ENCODE peak calls at places on chromosomes 2 and 18, in ten cellular contexts. B is activated T-cell treated with anti-CD3 and anti-CD28 coated beads, Interleukin-2, amount 50 U/mL, for 72 hours; I is NCI-H446; V is T-helper 17 cell; Q is Calu3; S is T47D; X is ELR; L is activated CD4-positive, alpha-beta T cell treated with anti-CD3 and anti-CD28 coated beads, Interleukin-2, amount 50 U/mL, for 48 hours; A is NCI-H2081; H is GM13976. G is an unnamed sample.

GRCh38 chr2:241340621-241341163 is 15.4 kb upstream of the FARP2 start:
- DNase-seq in Q (no peak), X (no peak), I (no peak), L (no peak), A (no peak), S (no peak), B (no peak), V (no peak), H (no peak), G (no peak)

GRCh38 chr2:191030521-191031154 is 16.7 kb upstream of the STAT1 start:
- DNase-seq in I (peak; percentile 67), H (peak; percentile 43), X (peak; percentile 69), B (peak; percentile 45), L (no peak), Q (peak; percentile 43), V (no peak), S (peak; percentile 53), A (peak; percentile 70), G (no peak)

GRCh38 chr18:72530622-72531021 is 13.5 kb downstream of the CBLN2 start:
- DNase-seq in Q (no peak), V (no peak), L (no peak), S (no peak), X (no peak), B (no peak), H (no peak), I (no peak), A (no peak), G (no peak)

GRCh38 chr18:22052405-22053105 is 116.8 kb upstream of the GATA6 start:
- DNase-seq in Q (no peak), H (no peak), S (no peak), X (no peak), L (no peak), I (no peak), B (no peak), V (no peak), A (no peak), G (no peak)

GRCh38 chr2:146666336-146666735 is 1178.5 kb upstream of the ACVR2A start:
- DNase-seq in X (peak; percentile 48), Q (no peak), I (no peak), B (no peak), H (no peak), A (no peak), V (no peak), L (no peak), S (no peak), G (no peak)

GRCh38 chr2:213104089-213104902 is 47.1 kb downstream of the IKZF2 start:
- DNase-seq in A (no peak), H (no peak), Q (peak; percentile 16), L (no peak), I (peak; percentile 5), V (no peak), X (no peak), S (no peak), B (no peak), G (no peak)

GRCh38 chr2:199685669-199686068 is 165.3 kb downstream of the FTCDNL1 start:
- DNase-seq in I (no peak), B (no peak), Q (no peak), A (no peak), L (no peak), S (no peak), H (no peak), V (no peak), X (no peak), G (no peak)

GRCh38 chr18:903703-904102 is 968 bp upstream of the ADCYAP1 start:
- DNase-seq in S (peak; percentile 72), X (peak; percentile 47), B (peak; percentile 57), V (no peak), A (no peak), L (peak; percentile 54), H (peak; percentile 48), I (peak; percentile 38), Q (peak; percentile 50), G (no peak)

GRCh38 chr2:20638646-20639430 is 12.1 kb downstream of the HS1BP3 start:
- DNase-seq in I (no peak), A (no peak), Q (no peak), L (no peak), V (no peak), X (no peak), H (no peak), B (no peak), S (no peak), G (no peak)

GRCh38 chr2:219603784-219604183 is 6.1 kb downstream of the STK11IP start:
- DNase-seq in B (no peak), I (no peak), H (no peak), Q (no peak), L (no peak), V (no peak), X (no peak), A (no peak), S (no peak), G (no peak)

GRCh38 chr2:56624181-56624580 is 440.4 kb downstream of the CCDC85A start:
- DNase-seq in A (no peak), I (no peak), X (peak; percentile 43), Q (no peak), H (no peak), V (no peak), L (no peak), B (no peak), S (no peak), G (no peak)

GRCh38 chr2:69514406-69514805 is 77.2 kb upstream of the NFU1 start:
- DNase-seq in B (no peak), L (no peak), Q (no peak), I (no peak), A (no peak), X (peak; percentile 43), S (no peak), V (no peak), H (no peak), G (no peak)

GRCh38 chr2:7567646-7568045 is 650.4 kb downstream of the RNF144A start:
- DNase-seq in S (peak; percentile 4), V (no peak), Q (no peak), A (no peak), X (no peak), I (no peak), L (peak; percentile 62), H (peak; percentile 16), B (peak; percentile 83), G (no peak)

GRCh38 chr2:121359937-121360565 is 75.0 kb upstream of the TFCP2L1 start:
- DNase-seq in A (no peak), B (no peak), I (no peak), L (no peak), X (peak; percentile 63), Q (no peak), S (no peak), V (no peak), H (no peak), G (no peak)

GRCh38 chr2:229164545-229165249 is 106.4 kb downstream of the PID1 start:
- DNase-seq in I (no peak), B (no peak), H (no peak), S (no peak), Q (no peak), V (no peak), X (peak; percentile 62), A (peak; percentile 12), L (no peak), G (no peak)

GRCh38 chr18:56089607-56090258 is 501.7 kb upstream of the TCF4 start:
- DNase-seq in Q (no peak), L (no peak), X (no peak), V (no peak), S (no peak), A (no peak), I (no peak), H (no peak), B (no peak), G (no peak)

GRCh38 chr18:36095936-36096519 is 28.7 kb upstream of the RPRD1A start:
- DNase-seq in L (no peak), V (no peak), H (peak; percentile 46), X (peak; percentile 83), A (peak; percentile 36), B (no peak), I (peak; percentile 66), S (peak; percentile 66), Q (peak; percentile 5), G (no peak)

GRCh38 chr18:58350526-58350925 is 278.4 kb downstream of the ALPK2 start:
- DNase-seq in A (no peak), X (no peak), I (no peak), H (no peak), L (no peak), B (no peak), V (no peak), S (no peak), Q (no peak), G (no peak)